ENCODE peak calls at places on chromosomes 11 and 22, in four cellular contexts. One of them, this sample, is unnamed. For H3K9me3, the result is how much of the 10 kb centered on the place peaks cover.

GRCh38 chr11:95055273-95055897 is 6.2 kb downstream of the KDM4F start:
- DNase-seq in uterus: no peak
- DNase-seq in lower lobe of right lung: no peak
- DNase-seq in psoas muscle: no peak
- DNase-seq in this sample: no peak

GRCh38 chr11:32374261-32374711 is 61.1 kb downstream of the WT1 start:
- DNase-seq in uterus: peak
- DNase-seq in lower lobe of right lung: no peak
- DNase-seq in psoas muscle: no peak
- DNase-seq in this sample: peak

GRCh38 chr11:107576497-107577086 is 11.1 kb upstream of the ALKBH8 start:
- DNase-seq in uterus: peak
- DNase-seq in psoas muscle: peak
- DNase-seq in lower lobe of right lung: no peak
- DNase-seq in this sample: peak

GRCh38 chr11:102436546-102436945 is 16.0 kb downstream of the TMEM123 start:
- DNase-seq in lower lobe of right lung: no peak
- DNase-seq in psoas muscle: no peak
- DNase-seq in uterus: no peak
- DNase-seq in this sample: no peak

GRCh38 chr22:44317886-44318637 is 5.3 kb upstream of the SHISAL1 start:
- DNase-seq in psoas muscle: no peak
- DNase-seq in lower lobe of right lung: no peak
- DNase-seq in uterus: no peak
- DNase-seq in this sample: peak

GRCh38 chr22:49734390-49734789 is 93.3 kb downstream of the BRD1 start:
- DNase-seq in uterus: no peak
- DNase-seq in lower lobe of right lung: no peak
- DNase-seq in psoas muscle: no peak
- DNase-seq in this sample: no peak

GRCh38 chr11:58575377-58576020 is at the start of gene LPXN:
- DNase-seq in lower lobe of right lung: no peak
- DNase-seq in psoas muscle: no peak
- DNase-seq in uterus: no peak
- DNase-seq in this sample: no peak

GRCh38 chr11:123434911-123435310 is 4.8 kb downstream of the GRAMD1B start:
- DNase-seq in uterus: no peak
- DNase-seq in psoas muscle: no peak
- DNase-seq in lower lobe of right lung: no peak
- DNase-seq in this sample: no peak

GRCh38 chr11:36311926-36312592 is 16.0 kb downstream of the PRR5L start:
- DNase-seq in psoas muscle: no peak
- DNase-seq in uterus: no peak
- DNase-seq in lower lobe of right lung: no peak
- DNase-seq in this sample: no peak

GRCh38 chr11:94960488-94960887 is 12.9 kb downstream of the CWC15 start:
- DNase-seq in lower lobe of right lung: no peak
- DNase-seq in psoas muscle: no peak
- DNase-seq in uterus: no peak
- DNase-seq in this sample: no peak

GRCh38 chr11:126791446-126791845 is 209.1 kb downstream of the KIRREL3 start:
- DNase-seq in lower lobe of right lung: no peak
- DNase-seq in psoas muscle: no peak
- DNase-seq in uterus: no peak
- DNase-seq in this sample: no peak

GRCh38 chr11:17770048-17770652 is 35.6 kb downstream of the KCNC1 start:
- DNase-seq in psoas muscle: no peak
- DNase-seq in lower lobe of right lung: no peak
- DNase-seq in uterus: no peak
- DNase-seq in this sample: peak

GRCh38 chr11:131510662-131511061 is 140.2 kb downstream of the NTM start:
- DNase-seq in psoas muscle: no peak
- DNase-seq in lower lobe of right lung: no peak
- DNase-seq in uterus: no peak
- DNase-seq in this sample: no peak

GRCh38 chr22:33076368-33076767 is 18.2 kb upstream of the SYN3 start:
- DNase-seq in lower lobe of right lung: no peak
- DNase-seq in psoas muscle: no peak
- DNase-seq in uterus: no peak
- DNase-seq in this sample: no peak

GRCh38 chr11:134126197-134126822 is 57.4 kb downstream of the JAM3 start:
- DNase-seq in lower lobe of right lung: no peak
- DNase-seq in psoas muscle: no peak
- DNase-seq in uterus: no peak
- DNase-seq in this sample: no peak

GRCh38 chr22:24474221-24474620 is 20.9 kb upstream of the UPB1 start:
- DNase-seq in lower lobe of right lung: no peak
- DNase-seq in psoas muscle: no peak
- DNase-seq in uterus: no peak
- DNase-seq in this sample: no peak

GRCh38 chr11:76160856-76161255 is 45.4 kb downstream of the WNT11 start:
- DNase-seq in psoas muscle: no peak
- DNase-seq in uterus: no peak
- DNase-seq in lower lobe of right lung: peak
- DNase-seq in this sample: no peak

GRCh38 chr22:35422936-35423335 is 23.0 kb downstream of the MCM5 start:
- DNase-seq in lower lobe of right lung: no peak
- DNase-seq in psoas muscle: no peak
- DNase-seq in uterus: no peak
- DNase-seq in this sample: peak

GRCh38 chr11:69240332-69241074 is 53.5 kb upstream of the MYEOV start:
- DNase-seq in psoas muscle: no peak
- DNase-seq in uterus: no peak
- DNase-seq in lower lobe of right lung: no peak
- DNase-seq in this sample: no peak

GRCh38 chr11:68338041-68338800 is 25.8 kb downstream of the LRP5 start:
- DNase-seq in uterus: no peak
- DNase-seq in psoas muscle: peak
- DNase-seq in lower lobe of right lung: peak
- DNase-seq in this sample: peak

GRCh38 chr11:100687630-100688395 is 725 bp downstream of the ARHGAP42 start:
- DNase-seq in psoas muscle: peak
- DNase-seq in lower lobe of right lung: peak
- DNase-seq in uterus: peak
- DNase-seq in this sample: no peak

GRCh38 chr22:30296324-30296723 is 7.0 kb upstream of the CASTOR1 start:
- DNase-seq in uterus: no peak
- DNase-seq in lower lobe of right lung: no peak
- DNase-seq in psoas muscle: no peak
- DNase-seq in this sample: no peak

GRCh38 chr22:31127181-31127772 is 4.5 kb downstream of the INPP5J start:
- DNase-seq in uterus: no peak
- DNase-seq in lower lobe of right lung: no peak
- DNase-seq in psoas muscle: no peak
- DNase-seq in this sample: no peak

GRCh38 chr22:30705710-30706651 is 11.3 kb downstream of the OSBP2 start:
- DNase-seq in psoas muscle: peak
- DNase-seq in uterus: no peak
- DNase-seq in lower lobe of right lung: no peak
- DNase-seq in this sample: no peak

GRCh38 chr11:108069947-108070346 is 51.4 kb upstream of the ACAT1 start:
- DNase-seq in lower lobe of right lung: no peak
- DNase-seq in psoas muscle: no peak
- DNase-seq in uterus: no peak
- DNase-seq in this sample: no peak

GRCh38 chr22:34462795-34463194 is 542.5 kb upstream of the LARGE1 start:
- DNase-seq in uterus: no peak
- DNase-seq in psoas muscle: no peak
- DNase-seq in lower lobe of right lung: no peak
- DNase-seq in this sample: no peak

GRCh38 chr11:128695539-128696221 is 1.8 kb downstream of the FLI1 start:
- DNase-seq in psoas muscle: no peak
- DNase-seq in lower lobe of right lung: peak
- DNase-seq in uterus: no peak
- DNase-seq in this sample: peak

GRCh38 chr11:27427183-27427980 is 45.2 kb downstream of the LGR4 start:
- DNase-seq in lower lobe of right lung: no peak
- DNase-seq in uterus: no peak
- DNase-seq in psoas muscle: no peak
- DNase-seq in this sample: no peak

GRCh38 chr11:9120659-9121350 is 29.4 kb upstream of the SCUBE2 start:
- DNase-seq in lower lobe of right lung: no peak
- DNase-seq in uterus: no peak
- DNase-seq in psoas muscle: no peak
- DNase-seq in this sample: no peak

GRCh38 chr11:57499983-57500461 is 15.5 kb downstream of the SLC43A1 start:
- DNase-seq in lower lobe of right lung: no peak
- DNase-seq in uterus: no peak
- DNase-seq in psoas muscle: no peak
- DNase-seq in this sample: no peak

GRCh38 chr11:119092880-119093665 is 8.4 kb downstream of the HMBS start:
- DNase-seq in psoas muscle: no peak
- DNase-seq in lower lobe of right lung: no peak
- DNase-seq in uterus: no peak
- DNase-seq in this sample: peak

GRCh38 chr11:6602096-6602940 is 1.1 kb downstream of the RRP8 start:
- DNase-seq in uterus: peak
- DNase-seq in psoas muscle: no peak
- DNase-seq in lower lobe of right lung: no peak
- DNase-seq in this sample: no peak

GRCh38 chr11:118224512-118225180 is at the start of gene JAML:
- DNase-seq in uterus: no peak
- DNase-seq in lower lobe of right lung: no peak
- DNase-seq in psoas muscle: no peak
- DNase-seq in this sample: no peak

GRCh38 chr11:114970908-114971645 is 292.8 kb downstream of the NXPE2 start:
- DNase-seq in psoas muscle: no peak
- DNase-seq in uterus: no peak
- DNase-seq in lower lobe of right lung: no peak
- DNase-seq in this sample: no peak

GRCh38 chr22:44752285-44753188 is at the start of gene ARHGAP8:
- DNase-seq in psoas muscle: no peak
- DNase-seq in uterus: no peak
- DNase-seq in lower lobe of right lung: peak
- DNase-seq in this sample: no peak

GRCh38 chr11:67648796-67649613 is 1.5 kb downstream of the ACY3 start:
- DNase-seq in uterus: no peak
- DNase-seq in psoas muscle: no peak
- DNase-seq in lower lobe of right lung: no peak
- DNase-seq in this sample: no peak

GRCh38 chr11:8282621-8283509 is 19.2 kb upstream of the LMO1 start:
- DNase-seq in psoas muscle: peak
- DNase-seq in lower lobe of right lung: no peak
- DNase-seq in uterus: no peak
- DNase-seq in this sample: peak

GRCh38 chr11:126431401-126432064 is 76.0 kb downstream of the ST3GAL4 start:
- DNase-seq in lower lobe of right lung: no peak
- DNase-seq in uterus: peak
- DNase-seq in psoas muscle: peak
- DNase-seq in this sample: peak

DNA sequence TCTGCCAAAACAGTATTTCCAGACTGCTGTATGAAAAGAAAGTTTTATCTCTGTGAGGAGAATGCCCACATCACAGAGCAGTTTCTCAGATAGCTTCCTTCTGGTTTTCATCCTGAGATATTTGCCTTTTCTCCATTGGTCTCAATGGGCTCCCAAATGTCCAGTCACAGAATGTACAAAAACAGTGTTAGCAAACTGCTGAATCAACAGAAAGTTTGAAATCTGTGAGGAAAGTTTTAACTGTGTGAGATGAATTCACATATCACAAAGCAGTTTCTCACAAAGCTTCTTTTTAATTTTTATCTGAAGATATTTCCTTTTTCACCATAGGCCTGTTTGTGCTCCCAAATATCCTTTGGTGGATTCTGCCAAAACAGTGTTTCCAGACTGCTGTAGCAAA is 207.2 kb upstream of the TRIM48 start:
- DNase-seq in lower lobe of right lung: no peak
- DNase-seq in psoas muscle: no peak
- DNase-seq in uterus: no peak
- DNase-seq in this sample: no peak
- H3K9me3 ChIP-seq in lower lobe of right lung: half or more
- H3K9me3 ChIP-seq in psoas muscle: under half
- H3K9me3 ChIP-seq in uterus: under half
- H3K9me3 ChIP-seq in this sample: under half

GRCh38 chr11:14380947-14381555 is 22.1 kb upstream of the RRAS2 start:
- DNase-seq in psoas muscle: peak
- DNase-seq in lower lobe of right lung: peak
- DNase-seq in uterus: peak
- DNase-seq in this sample: peak
- H3K27ac ChIP-seq in psoas muscle: peak
- H3K27ac ChIP-seq in lower lobe of right lung: peak
- H3K27ac ChIP-seq in uterus: peak
- H3K27ac ChIP-seq in this sample: peak

GRCh38 chr11:86692746-86693145 is 20.3 kb upstream of the ME3 start:
- DNase-seq in uterus: no peak
- DNase-seq in lower lobe of right lung: no peak
- DNase-seq in psoas muscle: no peak
- DNase-seq in this sample: no peak

GRCh38 chr11:86693501-86693900 is 21.1 kb upstream of the ME3 start:
- DNase-seq in uterus: no peak
- DNase-seq in psoas muscle: no peak
- DNase-seq in lower lobe of right lung: no peak
- DNase-seq in this sample: no peak

GRCh38 chr11:86695391-86695790 is 23.0 kb upstream of the ME3 start:
- DNase-seq in lower lobe of right lung: no peak
- DNase-seq in psoas muscle: no peak
- DNase-seq in uterus: no peak
- DNase-seq in this sample: no peak

GRCh38 chr11:86696004-86696403 is 23.6 kb upstream of the ME3 start:
- DNase-seq in lower lobe of right lung: no peak
- DNase-seq in psoas muscle: no peak
- DNase-seq in uterus: no peak
- DNase-seq in this sample: no peak

DNA sequence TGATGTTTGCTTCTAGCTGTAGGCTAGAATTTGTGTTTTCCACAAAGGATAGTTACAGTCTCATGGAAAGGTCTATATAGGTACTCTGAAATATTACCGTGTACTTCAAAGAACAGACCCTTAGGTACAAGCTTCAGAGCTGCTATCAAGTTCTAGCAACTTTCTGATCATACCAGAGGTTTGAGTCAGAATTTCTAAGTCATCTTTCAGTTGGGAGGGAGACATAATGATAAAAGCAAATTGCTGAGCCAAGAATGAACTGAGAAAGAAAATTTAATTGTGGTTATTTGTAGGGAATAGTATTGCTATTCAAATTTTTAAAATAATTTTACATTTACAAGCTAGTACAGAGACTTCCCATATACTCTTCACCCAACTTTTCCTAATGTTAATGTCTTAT is 19.9 kb upstream of the ME3 start:
- DNase-seq in uterus: no peak
- DNase-seq in psoas muscle: no peak
- DNase-seq in lower lobe of right lung: no peak
- DNase-seq in this sample: no peak
- H3K4me3 ChIP-seq in uterus: no peak
- H3K4me3 ChIP-seq in psoas muscle: no peak
- H3K4me3 ChIP-seq in lower lobe of right lung: no peak
- H3K4me3 ChIP-seq in this sample: no peak

DNA sequence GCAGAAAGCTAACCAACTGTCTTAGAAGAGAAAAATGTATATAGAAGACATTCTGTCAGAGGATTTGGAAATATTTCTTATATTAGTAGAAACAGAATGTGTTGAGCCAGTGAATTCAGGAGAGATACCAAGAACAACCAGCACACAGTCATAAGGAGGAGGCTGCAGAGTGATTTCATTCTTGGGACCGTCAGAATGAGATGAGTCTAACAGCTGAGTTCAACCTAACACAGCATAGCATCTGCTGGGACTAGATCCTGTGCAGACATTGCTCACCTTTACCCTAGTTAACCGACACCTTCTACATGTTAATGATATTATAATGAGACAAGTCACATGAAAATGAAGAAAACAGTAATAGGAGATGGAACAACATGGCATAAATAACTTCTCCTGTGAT is 85.5 kb downstream of the XRRA1 start:
- DNase-seq in lower lobe of right lung: no peak
- DNase-seq in uterus: no peak
- DNase-seq in psoas muscle: no peak
- DNase-seq in this sample: no peak
- H3K9me3 ChIP-seq in lower lobe of right lung: half or more
- H3K9me3 ChIP-seq in uterus: under half
- H3K9me3 ChIP-seq in psoas muscle: under half
- H3K9me3 ChIP-seq in this sample: under half